ENCODE peak calls at places on chromosomes 4 and X, in eight cellular contexts. One of them, this sample, is unnamed.

GRCh38 chr4:187484186-187484585 is 511.4 kb upstream of the ZFP42 start:
- DNase-seq in NCI-H748 treated with DMSO at 0.1 percent for 48 hours: no peak
- DNase-seq in tibial artery: no peak
- DNase-seq in smooth muscle cell of the brain vasculature: no peak
- DNase-seq in IMR-90: no peak
- DNase-seq in GM06990: no peak
- DNase-seq in fibroblast of lung: no peak
- DNase-seq in dorsolateral prefrontal cortex: no peak
- DNase-seq in this sample: no peak

GRCh38 chrX:25020391-25021131 is 4.8 kb upstream of the ARX start:
- DNase-seq in NCI-H748 treated with DMSO at 0.1 percent for 48 hours: peak
- DNase-seq in IMR-90: no peak
- DNase-seq in fibroblast of lung: no peak
- DNase-seq in smooth muscle cell of the brain vasculature: no peak
- DNase-seq in tibial artery: no peak
- DNase-seq in GM06990: peak
- DNase-seq in dorsolateral prefrontal cortex: no peak
- DNase-seq in this sample: peak

GRCh38 chrX:39301041-39301440 is 499.8 kb downstream of the MID1IP1 start:
- DNase-seq in dorsolateral prefrontal cortex: no peak
- DNase-seq in tibial artery: no peak
- DNase-seq in NCI-H748 treated with DMSO at 0.1 percent for 48 hours: no peak
- DNase-seq in smooth muscle cell of the brain vasculature: no peak
- DNase-seq in GM06990: no peak
- DNase-seq in IMR-90: no peak
- DNase-seq in fibroblast of lung: no peak
- DNase-seq in this sample: no peak

GRCh38 chr4:142598132-142598531 is 248.0 kb downstream of the INPP4B start:
- DNase-seq in dorsolateral prefrontal cortex: no peak
- DNase-seq in IMR-90: peak
- DNase-seq in fibroblast of lung: no peak
- DNase-seq in NCI-H748 treated with DMSO at 0.1 percent for 48 hours: no peak
- DNase-seq in smooth muscle cell of the brain vasculature: no peak
- DNase-seq in GM06990: no peak
- DNase-seq in tibial artery: no peak
- DNase-seq in this sample: no peak

GRCh38 chr4:83867221-83867620 is 331.3 kb downstream of the GPAT3 start:
- DNase-seq in smooth muscle cell of the brain vasculature: no peak
- DNase-seq in dorsolateral prefrontal cortex: no peak
- DNase-seq in fibroblast of lung: peak
- DNase-seq in tibial artery: no peak
- DNase-seq in NCI-H748 treated with DMSO at 0.1 percent for 48 hours: no peak
- DNase-seq in IMR-90: peak
- DNase-seq in GM06990: no peak
- DNase-seq in this sample: no peak

GRCh38 chr4:2269206-2269531 is 7.3 kb upstream of the MXD4 start:
- DNase-seq in smooth muscle cell of the brain vasculature: no peak
- DNase-seq in NCI-H748 treated with DMSO at 0.1 percent for 48 hours: no peak
- DNase-seq in GM06990: no peak
- DNase-seq in dorsolateral prefrontal cortex: no peak
- DNase-seq in fibroblast of lung: no peak
- DNase-seq in tibial artery: no peak
- DNase-seq in IMR-90: no peak
- DNase-seq in this sample: no peak

GRCh38 chr4:70399319-70399718 is 1.6 kb downstream of the OPRPN start:
- DNase-seq in dorsolateral prefrontal cortex: no peak
- DNase-seq in tibial artery: no peak
- DNase-seq in GM06990: no peak
- DNase-seq in NCI-H748 treated with DMSO at 0.1 percent for 48 hours: no peak
- DNase-seq in IMR-90: no peak
- DNase-seq in smooth muscle cell of the brain vasculature: no peak
- DNase-seq in fibroblast of lung: no peak
- DNase-seq in this sample: no peak

GRCh38 chrX:32137525-32137924 is 1065.7 kb upstream of the FTHL17 start:
- DNase-seq in dorsolateral prefrontal cortex: no peak
- DNase-seq in smooth muscle cell of the brain vasculature: no peak
- DNase-seq in NCI-H748 treated with DMSO at 0.1 percent for 48 hours: no peak
- DNase-seq in fibroblast of lung: no peak
- DNase-seq in IMR-90: no peak
- DNase-seq in GM06990: no peak
- DNase-seq in tibial artery: no peak
- DNase-seq in this sample: no peak

GRCh38 chr4:39446842-39447573 is 11.7 kb downstream of the RPL9 start:
- DNase-seq in fibroblast of lung: peak
- DNase-seq in tibial artery: peak
- DNase-seq in IMR-90: peak
- DNase-seq in GM06990: peak
- DNase-seq in smooth muscle cell of the brain vasculature: peak
- DNase-seq in NCI-H748 treated with DMSO at 0.1 percent for 48 hours: peak
- DNase-seq in dorsolateral prefrontal cortex: no peak
- DNase-seq in this sample: no peak

GRCh38 chrX:55713635-55714034 is 3.9 kb upstream of the RRAGB start:
- DNase-seq in GM06990: no peak
- DNase-seq in fibroblast of lung: no peak
- DNase-seq in NCI-H748 treated with DMSO at 0.1 percent for 48 hours: no peak
- DNase-seq in dorsolateral prefrontal cortex: no peak
- DNase-seq in smooth muscle cell of the brain vasculature: no peak
- DNase-seq in IMR-90: no peak
- DNase-seq in tibial artery: no peak
- DNase-seq in this sample: no peak

GRCh38 chrX:68939868-68940267 is 111.0 kb downstream of the EFNB1 start:
- DNase-seq in fibroblast of lung: no peak
- DNase-seq in GM06990: no peak
- DNase-seq in dorsolateral prefrontal cortex: no peak
- DNase-seq in smooth muscle cell of the brain vasculature: no peak
- DNase-seq in NCI-H748 treated with DMSO at 0.1 percent for 48 hours: no peak
- DNase-seq in tibial artery: no peak
- DNase-seq in IMR-90: no peak
- DNase-seq in this sample: no peak

GRCh38 chrX:73683236-73683859 is 120.4 kb downstream of the CHIC1 start:
- DNase-seq in tibial artery: no peak
- DNase-seq in NCI-H748 treated with DMSO at 0.1 percent for 48 hours: no peak
- DNase-seq in dorsolateral prefrontal cortex: no peak
- DNase-seq in IMR-90: no peak
- DNase-seq in GM06990: no peak
- DNase-seq in smooth muscle cell of the brain vasculature: no peak
- DNase-seq in fibroblast of lung: peak
- DNase-seq in this sample: no peak